ENCODE peak calls at places on chromosome 20, in four cellular contexts. F, Q, W and V are unnamed samples.

GRCh38 chr20:51889466-51889865 is 87.1 kb upstream of the SALL4 start:
- DNase-seq in Q (no peak), W (no peak), F (no peak), V (no peak)

GRCh38 chr20:7650481-7650880 is 289.8 kb downstream of the HAO1 start:
- DNase-seq in W (no peak), F (no peak), Q (no peak), V (no peak)

GRCh38 chr20:4009305-4009704 is 6.1 kb downstream of the RNF24 start:
- DNase-seq in F (no peak), Q (no peak), W (no peak), V (no peak)

GRCh38 chr20:11229772-11230171 is 556.0 kb upstream of the JAG1 start:
- DNase-seq in F (no peak), Q (no peak), W (no peak), V (no peak)

GRCh38 chr20:44142416-44142815 is 44.6 kb downstream of the JPH2 start:
- DNase-seq in Q (no peak), W (no peak), F (no peak), V (no peak)

GRCh38 chr20:3423126-3423525 is 15.7 kb upstream of the DNAAF9 start:
- DNase-seq in F (no peak), Q (no peak), W (no peak), V (no peak)

GRCh38 chr20:768426-768978 is at the start of gene SLC52A3:
- DNase-seq in F (peak), W (peak), Q (no peak), V (peak)

GRCh38 chr20:53227523-53227922 is 255.4 kb downstream of the TSHZ2 start:
- DNase-seq in Q (no peak), W (no peak), F (no peak), V (no peak)

GRCh38 chr20:56324806-56325205 is 34.0 kb upstream of the FAM210B start:
- DNase-seq in F (no peak), W (no peak), Q (no peak), V (no peak)

GRCh38 chr20:56323656-56324055 is 35.1 kb upstream of the FAM210B start:
- DNase-seq in Q (no peak), F (no peak), W (no peak), V (no peak)

GRCh38 chr20:56328861-56329260 is 29.9 kb upstream of the FAM210B start:
- DNase-seq in F (no peak), W (peak), Q (no peak), V (no peak)
- TF ChIP-seq TARDBP in F (no peak), W (no peak), Q (no peak), V (no peak)

GRCh38 chr20:46174469-46175126 is 56.5 kb downstream of the CD40 start:
- DNase-seq in Q (no peak), F (peak), W (peak), V (peak)
- TF ChIP-seq TARDBP in Q (no peak), F (no peak), W (no peak), V (no peak)

GRCh38 chr20:41415191-41415590 is 48.6 kb upstream of the EMILIN3 start:
- DNase-seq in F (no peak), Q (no peak), W (no peak), V (no peak)
- TF ChIP-seq TARDBP in F (no peak), Q (no peak), W (no peak), V (no peak)

GRCh38 chr20:58523072-58523681 is 8.0 kb upstream of the APCDD1L start:
- DNase-seq in W (no peak), Q (no peak), F (no peak), V (no peak)

GRCh38 chr20:58523916-58524315 is 8.7 kb upstream of the APCDD1L start:
- DNase-seq in F (no peak), Q (no peak), W (no peak), V (no peak)

GRCh38 chr20:58518896-58519593 is 3.8 kb upstream of the APCDD1L start:
- DNase-seq in W (no peak), F (no peak), Q (no peak), V (no peak)

GRCh38 chr20:58519940-58520712 is 4.9 kb upstream of the APCDD1L start:
- DNase-seq in F (no peak), Q (no peak), W (no peak), V (no peak)

GRCh38 chr20:58521763-58522162 is 6.6 kb upstream of the APCDD1L start:
- DNase-seq in W (no peak), F (no peak), Q (no peak), V (no peak)
- TF ChIP-seq TARDBP in W (no peak), F (no peak), Q (no peak), V (no peak)

GRCh38 chr20:49888341-49889244 is 26.7 kb downstream of the SPATA2 start:
- DNase-seq in W (peak), Q (peak), F (peak), V (peak)
- TF ChIP-seq TARDBP in W (peak), Q (no peak), F (no peak), V (no peak)

DNA sequence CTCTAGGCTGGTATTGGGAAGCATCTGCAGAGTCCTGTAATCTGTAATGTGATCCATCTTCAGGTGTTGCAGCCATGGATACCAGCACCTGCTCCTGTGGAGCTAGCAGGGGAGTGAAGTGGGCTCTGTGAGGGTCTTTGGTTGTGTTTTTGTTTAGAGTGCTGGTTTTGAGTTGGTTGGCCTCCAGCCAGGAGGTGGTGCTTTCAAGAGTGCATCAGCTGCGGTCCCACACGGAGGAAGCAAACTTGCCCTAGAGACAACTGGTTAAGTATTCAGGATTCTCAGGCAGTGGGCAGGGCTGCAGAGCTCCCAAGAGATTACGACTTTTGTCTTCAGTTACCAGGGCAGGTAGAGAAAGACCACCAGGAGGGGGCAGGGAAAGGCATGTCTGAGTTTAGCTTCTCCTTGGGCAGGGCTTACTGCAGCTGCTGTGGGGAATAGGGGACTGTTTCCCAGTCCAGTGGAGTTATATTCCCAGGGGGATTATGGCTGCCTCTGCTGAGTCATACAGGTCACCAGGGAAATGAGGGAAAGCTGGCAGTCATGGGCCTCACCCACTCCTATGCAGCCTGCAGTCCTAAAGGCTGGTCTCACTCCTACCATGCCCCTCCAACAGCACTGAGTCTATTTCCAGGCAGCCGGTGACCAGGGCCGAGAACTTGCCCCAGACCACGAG is 64.4 kb downstream of the TTI1 start:
- DNase-seq in W (no peak), Q (no peak), F (no peak), V (no peak)
- TF ChIP-seq TARDBP in W (no peak), Q (no peak), F (no peak), V (no peak)

GRCh38 chr20:47956261-47956995 is 171.1 kb upstream of the SULF2 start:
- DNase-seq in F (no peak), Q (no peak), W (no peak), V (no peak)
- TF ChIP-seq TARDBP in F (no peak), Q (no peak), W (no peak), V (no peak)

GRCh38 chr20:37624963-37625362 is 68.9 kb upstream of the CTNNBL1 start:
- DNase-seq in Q (no peak), F (no peak), W (no peak), V (no peak)

GRCh38 chr20:37627767-37628130 is 66.1 kb upstream of the CTNNBL1 start:
- DNase-seq in F (no peak), W (no peak), Q (no peak), V (no peak)

GRCh38 chr20:37630993-37631392 is 62.8 kb upstream of the CTNNBL1 start:
- DNase-seq in W (no peak), F (no peak), Q (no peak), V (no peak)

GRCh38 chr20:37627060-37627766 is 66.6 kb upstream of the CTNNBL1 start:
- DNase-seq in Q (no peak), W (peak), F (peak), V (peak)

GRCh38 chr20:37630161-37630560 is 63.7 kb upstream of the CTNNBL1 start:
- DNase-seq in W (no peak), F (no peak), Q (no peak), V (no peak)
- TF ChIP-seq TARDBP in W (no peak), F (no peak), Q (no peak), V (no peak)

GRCh38 chr20:1857403-1857941 is 37.7 kb upstream of the SIRPA start:
- DNase-seq in F (no peak), Q (no peak), W (no peak), V (peak)
- TF ChIP-seq TARDBP in F (no peak), Q (no peak), W (no peak), V (no peak)

GRCh38 chr20:39453890-39454289 is 491.7 kb downstream of the DHX35 start:
- DNase-seq in Q (no peak), F (no peak), W (no peak), V (no peak)
- TF ChIP-seq TARDBP in Q (no peak), F (no peak), W (no peak), V (no peak)